ENCODE peak calls at places on chromosomes 6 and 20, in seven cellular contexts. K is iPS-NIHi11; S is renal cortical epithelial cell; B is foreskin melanocyte; F is NCI-H1092; H is CD4-positive, alpha-beta memory T cell; D is type B pancreatic cell. M is an unnamed sample.

GRCh38 chr6:5730586-5731263 is 276.0 kb downstream of the NRN1 start:
- DNase-seq in H (no peak), S (no peak), F (no peak), K (no peak), D (no peak), B (no peak), M (peak)

GRCh38 chr6:84156306-84156705 is 71.1 kb downstream of the CEP162 start:
- DNase-seq in S (no peak), H (no peak), B (no peak), K (no peak), D (no peak), F (no peak), M (no peak)

GRCh38 chr20:12051206-12052163 is 133.8 kb downstream of the BTBD3 start:
- DNase-seq in K (no peak), B (peak), D (no peak), F (no peak), S (no peak), H (no peak), M (peak)

GRCh38 chr20:41340327-41341055 is at the start of gene LPIN3:
- DNase-seq in S (peak), D (peak), F (no peak), B (peak), H (peak), K (peak), M (peak)

GRCh38 chr20:46965477-46965876 is 70.8 kb downstream of the EYA2 start:
- DNase-seq in K (no peak), S (no peak), B (no peak), D (no peak), H (no peak), F (peak), M (no peak)

GRCh38 chr6:137049095-137049494 is 4.3 kb upstream of the IL20RA start:
- DNase-seq in B (no peak), K (no peak), D (no peak), S (no peak), H (no peak), F (no peak), M (no peak)

GRCh38 chr20:30815577-30816181 is 441.8 kb upstream of the DEFB115 start:
- DNase-seq in F (no peak), D (no peak), B (no peak), H (no peak), K (no peak), S (no peak), M (no peak)

GRCh38 chr20:25249198-25249931 is 1.5 kb downstream of the PYGB start:
- DNase-seq in B (no peak), K (no peak), F (no peak), S (no peak), D (no peak), H (no peak), M (no peak)

GRCh38 chr6:6220718-6221117 is 99.7 kb downstream of the F13A1 start:
- DNase-seq in H (no peak), B (no peak), F (no peak), K (no peak), S (no peak), D (no peak), M (no peak)

GRCh38 chr6:44002071-44002590 is 125.1 kb downstream of the MRPL14 start:
- DNase-seq in D (no peak), F (no peak), H (no peak), B (no peak), S (peak), K (peak), M (no peak)

GRCh38 chr20:24993337-24994185 is 1.0 kb upstream of the APMAP start:
- DNase-seq in H (no peak), K (no peak), B (peak), S (peak), F (peak), D (no peak), M (peak)

GRCh38 chr20:58102744-58103516 is 125.5 kb downstream of the ANKRD60 start:
- DNase-seq in S (no peak), F (no peak), H (no peak), B (no peak), K (no peak), D (no peak), M (no peak)

GRCh38 chr20:46583411-46584214 is 33.2 kb upstream of the OCSTAMP start:
- DNase-seq in F (no peak), B (no peak), D (no peak), H (no peak), S (no peak), K (peak), M (no peak)